ENCODE peak calls at places on chromosomes 1 and 21, in seven cellular contexts. One of them, this sample, is unnamed.

GRCh38 chr1:9013824-9014223 is 12.4 kb downstream of the SLC2A7 start:
- DNase-seq in sigmoid colon: no peak
- DNase-seq in endothelial cell: no peak
- DNase-seq in WTC11: no peak
- DNase-seq in fibroblast of lung: no peak
- DNase-seq in body of pancreas: no peak
- DNase-seq in GM20000: no peak
- DNase-seq in this sample: no peak

GRCh38 chr1:24351918-24352637 is 32.9 kb downstream of the GRHL3 start:
- DNase-seq in sigmoid colon: no peak
- DNase-seq in endothelial cell: no peak
- DNase-seq in WTC11: no peak
- DNase-seq in fibroblast of lung: peak
- DNase-seq in body of pancreas: no peak
- DNase-seq in GM20000: peak
- DNase-seq in this sample: peak

GRCh38 chr21:42695324-42696025 is 42.1 kb downstream of the PDE9A start:
- DNase-seq in sigmoid colon: peak
- DNase-seq in endothelial cell: no peak
- DNase-seq in WTC11: no peak
- DNase-seq in fibroblast of lung: peak
- DNase-seq in body of pancreas: no peak
- DNase-seq in GM20000: no peak
- DNase-seq in this sample: no peak

GRCh38 chr1:32984090-32984828 is 19.6 kb upstream of the RNF19B start:
- DNase-seq in sigmoid colon: no peak
- DNase-seq in endothelial cell: no peak
- DNase-seq in WTC11: peak
- DNase-seq in fibroblast of lung: peak
- DNase-seq in body of pancreas: no peak
- DNase-seq in GM20000: peak
- DNase-seq in this sample: peak

GRCh38 chr1:194548071-194548470 is 1361.7 kb upstream of the B3GALT2 start:
- DNase-seq in sigmoid colon: no peak
- DNase-seq in endothelial cell: no peak
- DNase-seq in WTC11: no peak
- DNase-seq in fibroblast of lung: no peak
- DNase-seq in body of pancreas: no peak
- DNase-seq in GM20000: no peak
- DNase-seq in this sample: no peak

GRCh38 chr1:10867914-10868598 is 71.6 kb upstream of the CASZ1 start:
- DNase-seq in sigmoid colon: no peak
- DNase-seq in endothelial cell: no peak
- DNase-seq in WTC11: no peak
- DNase-seq in fibroblast of lung: no peak
- DNase-seq in body of pancreas: no peak
- DNase-seq in GM20000: no peak
- DNase-seq in this sample: no peak

GRCh38 chr1:114094303-114094663 is 59.4 kb downstream of the SYT6 start:
- DNase-seq in sigmoid colon: no peak
- DNase-seq in endothelial cell: no peak
- DNase-seq in WTC11: no peak
- DNase-seq in fibroblast of lung: peak
- DNase-seq in body of pancreas: no peak
- DNase-seq in GM20000: no peak
- DNase-seq in this sample: no peak

GRCh38 chr21:32456497-32456918 is 44.0 kb downstream of the EVA1C start:
- DNase-seq in sigmoid colon: peak
- DNase-seq in endothelial cell: no peak
- DNase-seq in WTC11: no peak
- DNase-seq in fibroblast of lung: peak
- DNase-seq in body of pancreas: no peak
- DNase-seq in GM20000: no peak
- DNase-seq in this sample: no peak

GRCh38 chr1:3658231-3658615 is 5.9 kb downstream of the TP73 start:
- DNase-seq in sigmoid colon: no peak
- DNase-seq in endothelial cell: no peak
- DNase-seq in WTC11: peak
- DNase-seq in fibroblast of lung: no peak
- DNase-seq in body of pancreas: no peak
- DNase-seq in GM20000: no peak
- DNase-seq in this sample: no peak

GRCh38 chr1:18861082-18861481 is 1.6 kb upstream of the TAS1R2 start:
- DNase-seq in sigmoid colon: no peak
- DNase-seq in endothelial cell: no peak
- DNase-seq in WTC11: no peak
- DNase-seq in fibroblast of lung: no peak
- DNase-seq in body of pancreas: no peak
- DNase-seq in GM20000: no peak
- DNase-seq in this sample: no peak

GRCh38 chr1:18998016-18998724 is 41.7 kb upstream of the IFFO2 start:
- DNase-seq in sigmoid colon: no peak
- DNase-seq in endothelial cell: no peak
- DNase-seq in WTC11: no peak
- DNase-seq in fibroblast of lung: no peak
- DNase-seq in body of pancreas: no peak
- DNase-seq in GM20000: no peak
- DNase-seq in this sample: no peak

DNA sequence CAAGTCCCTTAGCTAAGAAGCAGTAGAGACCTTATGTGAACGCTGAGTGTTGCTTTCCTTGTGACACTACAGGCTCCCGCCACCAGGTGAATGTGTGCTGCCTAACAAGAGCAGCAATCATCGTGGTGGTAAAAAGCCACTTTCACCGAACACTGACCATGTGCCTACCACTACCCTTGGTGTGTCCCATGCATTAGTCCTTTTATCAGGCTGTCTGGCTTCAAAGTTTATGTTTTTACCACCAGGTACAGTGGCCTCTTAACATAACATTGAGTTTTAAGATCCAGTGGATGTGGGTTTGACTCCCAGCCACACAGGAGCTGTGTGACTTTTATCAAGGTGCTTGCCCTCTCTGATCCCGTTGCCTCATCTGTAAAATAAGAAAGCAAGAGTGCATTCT is 1.7 kb downstream of the C1QB start:
- DNase-seq in sigmoid colon: no peak
- DNase-seq in endothelial cell: no peak
- DNase-seq in WTC11: no peak
- DNase-seq in fibroblast of lung: no peak
- DNase-seq in body of pancreas: no peak
- DNase-seq in GM20000: no peak
- DNase-seq in this sample: no peak
- TF ChIP-seq CTCF in sigmoid colon: no peak
- TF ChIP-seq CTCF in endothelial cell: peak
- TF ChIP-seq CTCF in WTC11: no peak
- TF ChIP-seq CTCF in fibroblast of lung: peak
- TF ChIP-seq CTCF in body of pancreas: no peak
- TF ChIP-seq CTCF in GM20000: no peak
- TF ChIP-seq CTCF in this sample: no peak

GRCh38 chr1:202649553-202650392 is 60.5 kb downstream of the SYT2 start:
- DNase-seq in sigmoid colon: no peak
- DNase-seq in endothelial cell: no peak
- DNase-seq in WTC11: no peak
- DNase-seq in fibroblast of lung: peak
- DNase-seq in body of pancreas: no peak
- DNase-seq in GM20000: no peak
- DNase-seq in this sample: no peak
- TF ChIP-seq CTCF in sigmoid colon: no peak
- TF ChIP-seq CTCF in endothelial cell: no peak
- TF ChIP-seq CTCF in WTC11: no peak
- TF ChIP-seq CTCF in fibroblast of lung: no peak
- TF ChIP-seq CTCF in body of pancreas: no peak
- TF ChIP-seq CTCF in GM20000: no peak
- TF ChIP-seq CTCF in this sample: no peak

GRCh38 chr1:232212248-232212647 is 417.7 kb downstream of the SIPA1L2 start:
- DNase-seq in sigmoid colon: no peak
- DNase-seq in endothelial cell: no peak
- DNase-seq in WTC11: no peak
- DNase-seq in fibroblast of lung: no peak
- DNase-seq in body of pancreas: no peak
- DNase-seq in GM20000: no peak
- DNase-seq in this sample: no peak

GRCh38 chr1:232207089-232207723 is 422.7 kb downstream of the SIPA1L2 start:
- DNase-seq in sigmoid colon: no peak
- DNase-seq in endothelial cell: no peak
- DNase-seq in WTC11: no peak
- DNase-seq in fibroblast of lung: no peak
- DNase-seq in body of pancreas: no peak
- DNase-seq in GM20000: no peak
- DNase-seq in this sample: no peak

GRCh38 chr1:232213928-232214327 is 416.0 kb downstream of the SIPA1L2 start:
- DNase-seq in sigmoid colon: no peak
- DNase-seq in endothelial cell: no peak
- DNase-seq in WTC11: no peak
- DNase-seq in fibroblast of lung: no peak
- DNase-seq in body of pancreas: no peak
- DNase-seq in GM20000: no peak
- DNase-seq in this sample: no peak

GRCh38 chr1:232209357-232209756 is 420.6 kb downstream of the SIPA1L2 start:
- DNase-seq in sigmoid colon: no peak
- DNase-seq in endothelial cell: no peak
- DNase-seq in WTC11: no peak
- DNase-seq in fibroblast of lung: no peak
- DNase-seq in body of pancreas: no peak
- DNase-seq in GM20000: no peak
- DNase-seq in this sample: no peak

GRCh38 chr1:232211149-232211548 is 418.8 kb downstream of the SIPA1L2 start:
- DNase-seq in sigmoid colon: no peak
- DNase-seq in endothelial cell: peak
- DNase-seq in WTC11: peak
- DNase-seq in fibroblast of lung: no peak
- DNase-seq in body of pancreas: no peak
- DNase-seq in GM20000: no peak
- DNase-seq in this sample: peak
- TF ChIP-seq CTCF in sigmoid colon: no peak
- TF ChIP-seq CTCF in endothelial cell: peak
- TF ChIP-seq CTCF in WTC11: peak
- TF ChIP-seq CTCF in fibroblast of lung: peak
- TF ChIP-seq CTCF in body of pancreas: no peak
- TF ChIP-seq CTCF in GM20000: peak
- TF ChIP-seq CTCF in this sample: no peak

DNA sequence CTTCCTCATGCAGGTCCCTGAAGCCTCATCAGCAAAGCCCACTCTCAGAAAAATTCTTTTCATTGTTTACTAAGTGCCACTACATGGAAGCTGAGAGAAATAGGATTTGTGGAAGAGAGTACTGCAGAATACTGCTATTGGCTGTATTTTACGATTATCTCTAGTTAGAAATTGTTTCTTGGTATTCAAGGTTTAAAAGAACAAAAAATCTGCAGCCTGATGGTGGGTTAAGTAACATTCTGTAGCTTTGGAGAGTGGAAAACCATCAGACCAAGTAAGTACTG is 27.3 kb downstream of the PTTG1IP start:
- DNase-seq in sigmoid colon: no peak
- DNase-seq in endothelial cell: no peak
- DNase-seq in WTC11: no peak
- DNase-seq in fibroblast of lung: peak
- DNase-seq in body of pancreas: no peak
- DNase-seq in GM20000: no peak
- DNase-seq in this sample: no peak
- TF ChIP-seq CTCF in sigmoid colon: peak
- TF ChIP-seq CTCF in endothelial cell: no peak
- TF ChIP-seq CTCF in WTC11: no peak
- TF ChIP-seq CTCF in fibroblast of lung: no peak
- TF ChIP-seq CTCF in body of pancreas: no peak
- TF ChIP-seq CTCF in GM20000: no peak
- TF ChIP-seq CTCF in this sample: peak

DNA sequence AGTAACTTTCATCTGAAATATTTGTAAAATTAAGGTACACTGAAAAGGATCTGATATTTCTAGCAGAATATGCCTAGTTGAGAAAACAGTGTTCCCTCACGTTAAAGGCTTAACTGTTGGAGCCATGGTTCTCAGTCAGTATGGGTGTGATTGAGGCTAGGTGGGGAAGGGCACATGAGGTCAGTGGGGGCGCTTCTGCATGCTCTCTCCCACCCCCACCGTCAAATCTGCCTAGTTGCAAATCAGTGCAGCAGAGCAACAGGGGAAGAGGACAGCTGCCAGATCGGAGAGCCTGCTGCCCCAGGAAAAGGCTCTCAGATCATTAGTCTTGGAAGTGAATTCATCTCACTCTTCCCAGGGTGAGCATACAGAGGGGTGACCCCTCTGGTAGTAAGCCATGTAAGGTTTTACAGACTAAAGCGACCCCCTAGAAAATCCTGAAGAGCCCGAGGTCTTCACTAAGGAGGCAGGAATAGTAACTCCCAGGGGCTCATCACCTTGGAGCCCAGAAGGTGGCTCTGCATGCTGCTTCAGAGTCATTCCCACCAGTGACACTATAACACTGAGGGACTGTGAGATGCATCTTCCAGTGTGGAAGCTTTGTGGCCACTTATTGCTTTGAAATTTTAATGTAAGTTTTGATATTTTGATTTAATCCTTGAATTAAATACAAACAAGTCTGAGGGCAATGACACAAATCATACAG is 83.1 kb upstream of the BARHL2 start:
- DNase-seq in sigmoid colon: no peak
- DNase-seq in endothelial cell: no peak
- DNase-seq in WTC11: no peak
- DNase-seq in fibroblast of lung: no peak
- DNase-seq in body of pancreas: no peak
- DNase-seq in GM20000: no peak
- DNase-seq in this sample: no peak
- TF ChIP-seq CTCF in sigmoid colon: no peak
- TF ChIP-seq CTCF in endothelial cell: no peak
- TF ChIP-seq CTCF in WTC11: no peak
- TF ChIP-seq CTCF in fibroblast of lung: no peak
- TF ChIP-seq CTCF in body of pancreas: no peak
- TF ChIP-seq CTCF in GM20000: no peak
- TF ChIP-seq CTCF in this sample: no peak

GRCh38 chr1:99681583-99681982 is 35.7 kb downstream of the PALMD start:
- DNase-seq in sigmoid colon: no peak
- DNase-seq in endothelial cell: no peak
- DNase-seq in WTC11: no peak
- DNase-seq in fibroblast of lung: no peak
- DNase-seq in body of pancreas: no peak
- DNase-seq in GM20000: no peak
- DNase-seq in this sample: no peak
- TF ChIP-seq CTCF in sigmoid colon: no peak
- TF ChIP-seq CTCF in endothelial cell: no peak
- TF ChIP-seq CTCF in WTC11: no peak
- TF ChIP-seq CTCF in fibroblast of lung: no peak
- TF ChIP-seq CTCF in body of pancreas: no peak
- TF ChIP-seq CTCF in GM20000: no peak
- TF ChIP-seq CTCF in this sample: no peak